ENCODE peak calls at places on chromosome 1, in six cellular contexts. One of them, this sample, is unnamed. For H3K9me3 and H3K4me1, the result is how much of the 10 kb centered on the place peaks cover.

GRCh38 chr1:230827081-230827681 is 41.1 kb downstream of the C1orf198 start:
- DNase-seq in heart left ventricle: peak
- DNase-seq in tibial artery: peak
- DNase-seq in gastrocnemius medialis: no peak
- DNase-seq in pancreas: no peak
- DNase-seq in fibroblast of lung: peak
- DNase-seq in this sample: no peak

GRCh38 chr1:59487335-59488031 is 190.6 kb downstream of the FGGY start:
- DNase-seq in heart left ventricle: no peak
- DNase-seq in tibial artery: no peak
- DNase-seq in gastrocnemius medialis: no peak
- DNase-seq in pancreas: no peak
- DNase-seq in fibroblast of lung: no peak
- DNase-seq in this sample: no peak

GRCh38 chr1:179121159-179121938 is 39.5 kb downstream of the TOR3A start:
- DNase-seq in heart left ventricle: no peak
- DNase-seq in tibial artery: no peak
- DNase-seq in gastrocnemius medialis: no peak
- DNase-seq in pancreas: no peak
- DNase-seq in fibroblast of lung: peak
- DNase-seq in this sample: no peak

GRCh38 chr1:48644950-48645605 is 131.6 kb downstream of the BEND5 start:
- DNase-seq in heart left ventricle: no peak
- DNase-seq in tibial artery: no peak
- DNase-seq in gastrocnemius medialis: no peak
- DNase-seq in pancreas: no peak
- DNase-seq in fibroblast of lung: no peak
- DNase-seq in this sample: no peak

GRCh38 chr1:159936284-159936904 is 9.0 kb downstream of the IGSF9 start:
- DNase-seq in heart left ventricle: peak
- DNase-seq in tibial artery: no peak
- DNase-seq in gastrocnemius medialis: no peak
- DNase-seq in pancreas: peak
- DNase-seq in fibroblast of lung: peak
- DNase-seq in this sample: peak

GRCh38 chr1:116228501-116228900 is 117.3 kb downstream of the MAB21L3 start:
- DNase-seq in heart left ventricle: no peak
- DNase-seq in tibial artery: no peak
- DNase-seq in gastrocnemius medialis: no peak
- DNase-seq in pancreas: no peak
- DNase-seq in fibroblast of lung: no peak
- DNase-seq in this sample: no peak

GRCh38 chr1:39127513-39127912 is 77.0 kb upstream of the MACF1 start:
- DNase-seq in heart left ventricle: no peak
- DNase-seq in tibial artery: peak
- DNase-seq in gastrocnemius medialis: no peak
- DNase-seq in pancreas: no peak
- DNase-seq in fibroblast of lung: peak
- DNase-seq in this sample: no peak

GRCh38 chr1:85894651-85895050 is 186.4 kb upstream of the ZNHIT6 start:
- DNase-seq in heart left ventricle: peak
- DNase-seq in tibial artery: no peak
- DNase-seq in gastrocnemius medialis: no peak
- DNase-seq in pancreas: no peak
- DNase-seq in fibroblast of lung: peak
- DNase-seq in this sample: no peak

GRCh38 chr1:35377553-35377952 is 109.0 kb downstream of the ZMYM4 start:
- DNase-seq in heart left ventricle: no peak
- DNase-seq in tibial artery: no peak
- DNase-seq in gastrocnemius medialis: no peak
- DNase-seq in pancreas: no peak
- DNase-seq in fibroblast of lung: peak
- DNase-seq in this sample: no peak

DNA sequence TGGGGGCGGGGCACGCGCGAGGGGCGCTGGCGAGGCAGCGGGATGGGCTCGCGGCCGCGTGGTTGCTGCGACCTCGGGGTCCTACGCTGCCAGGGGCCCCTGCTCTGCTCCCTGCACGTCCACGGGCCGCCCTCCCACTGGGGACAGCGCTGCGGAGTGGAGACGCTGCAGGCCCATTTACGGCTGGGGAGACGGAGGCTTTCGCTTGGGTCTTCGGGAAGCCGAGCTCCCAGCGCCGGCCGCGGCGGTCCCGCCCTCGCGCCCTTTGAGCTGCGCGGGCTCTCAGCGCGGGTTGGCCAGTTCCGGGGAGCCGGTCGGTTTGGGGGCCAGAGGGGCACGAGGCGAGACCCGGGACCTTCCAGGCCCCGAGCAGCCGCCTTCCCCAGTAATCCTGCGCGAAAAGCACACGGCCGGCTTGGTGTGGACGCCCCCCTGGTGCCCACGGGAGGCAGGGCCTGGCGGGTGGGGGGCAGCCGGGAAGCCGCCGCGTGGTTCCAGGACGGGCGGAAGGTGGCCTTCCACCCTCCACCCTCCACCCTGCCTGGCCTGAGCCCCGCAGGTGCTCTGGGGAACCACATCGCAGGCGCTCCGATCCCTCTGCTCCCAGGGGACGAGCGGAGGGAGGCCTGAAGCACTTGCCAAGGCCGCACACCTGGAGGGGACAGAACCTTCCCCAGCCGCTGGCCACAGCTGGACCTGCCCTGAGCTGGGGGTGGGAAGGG is 570 bp upstream of the PEX10 start:
- DNase-seq in heart left ventricle: no peak
- DNase-seq in tibial artery: no peak
- DNase-seq in gastrocnemius medialis: no peak
- DNase-seq in pancreas: peak
- DNase-seq in fibroblast of lung: no peak
- DNase-seq in this sample: peak
- H3K9me3 ChIP-seq in heart left ventricle: under half
- H3K9me3 ChIP-seq in tibial artery: under half
- H3K9me3 ChIP-seq in gastrocnemius medialis: under half
- H3K9me3 ChIP-seq in pancreas: under half
- H3K9me3 ChIP-seq in fibroblast of lung: under half
- H3K9me3 ChIP-seq in this sample: under half

DNA sequence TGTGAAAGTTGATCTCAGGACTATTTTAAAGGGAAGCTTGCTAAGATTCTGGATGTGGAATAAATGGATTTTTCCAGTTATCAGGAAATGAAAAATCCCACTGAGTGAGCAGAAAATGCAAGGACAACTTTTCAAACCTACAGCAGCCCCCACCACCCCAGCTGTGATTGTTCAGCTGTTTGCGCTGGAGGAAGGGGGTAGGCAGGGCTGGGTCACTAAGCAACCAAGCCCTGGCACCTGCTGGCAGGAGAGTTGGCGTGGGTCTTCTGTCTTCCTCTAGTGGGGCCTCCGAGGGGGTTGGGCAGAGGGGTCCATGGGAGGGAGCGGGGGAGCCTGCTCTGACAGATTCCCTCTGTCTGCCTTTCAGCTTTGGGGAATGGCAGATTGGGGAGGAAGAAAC is 45.3 kb downstream of the EIF2D start:
- DNase-seq in heart left ventricle: no peak
- DNase-seq in tibial artery: no peak
- DNase-seq in gastrocnemius medialis: no peak
- DNase-seq in pancreas: no peak
- DNase-seq in fibroblast of lung: no peak
- DNase-seq in this sample: no peak
- H3K4me1 ChIP-seq in heart left ventricle: under half
- H3K4me1 ChIP-seq in tibial artery: under half
- H3K4me1 ChIP-seq in gastrocnemius medialis: under half
- H3K4me1 ChIP-seq in pancreas: under half
- H3K4me1 ChIP-seq in fibroblast of lung: under half
- H3K4me1 ChIP-seq in this sample: under half

GRCh38 chr1:31300193-31300592 is 3.4 kb downstream of the ZCCHC17 start:
- DNase-seq in heart left ventricle: no peak
- DNase-seq in tibial artery: no peak
- DNase-seq in gastrocnemius medialis: no peak
- DNase-seq in pancreas: no peak
- DNase-seq in fibroblast of lung: no peak
- DNase-seq in this sample: no peak

GRCh38 chr1:31295874-31296485 is 608 bp downstream of the SNRNP40 start:
- DNase-seq in heart left ventricle: no peak
- DNase-seq in tibial artery: no peak
- DNase-seq in gastrocnemius medialis: no peak
- DNase-seq in pancreas: no peak
- DNase-seq in fibroblast of lung: no peak
- DNase-seq in this sample: no peak

GRCh38 chr1:31299365-31299764 is 2.5 kb downstream of the ZCCHC17 start:
- DNase-seq in heart left ventricle: no peak
- DNase-seq in tibial artery: no peak
- DNase-seq in gastrocnemius medialis: no peak
- DNase-seq in pancreas: no peak
- DNase-seq in fibroblast of lung: peak
- DNase-seq in this sample: no peak

GRCh38 chr1:31297273-31298247 is 728 bp downstream of the ZCCHC17 start:
- DNase-seq in heart left ventricle: no peak
- DNase-seq in tibial artery: no peak
- DNase-seq in gastrocnemius medialis: no peak
- DNase-seq in pancreas: no peak
- DNase-seq in fibroblast of lung: peak
- DNase-seq in this sample: no peak

GRCh38 chr1:31296486-31297272 is at the start of the genes SNRNP40 and ZCCHC17:
- DNase-seq in heart left ventricle: peak
- DNase-seq in tibial artery: peak
- DNase-seq in gastrocnemius medialis: peak
- DNase-seq in pancreas: peak
- DNase-seq in fibroblast of lung: peak
- DNase-seq in this sample: peak
- H3K27ac ChIP-seq in heart left ventricle: peak
- H3K27ac ChIP-seq in tibial artery: peak
- H3K27ac ChIP-seq in gastrocnemius medialis: peak
- H3K27ac ChIP-seq in pancreas: peak
- H3K27ac ChIP-seq in fibroblast of lung: peak
- H3K27ac ChIP-seq in this sample: peak

GRCh38 chr1:185585770-185586169 is 148.4 kb upstream of the HMCN1 start:
- DNase-seq in heart left ventricle: no peak
- DNase-seq in tibial artery: no peak
- DNase-seq in gastrocnemius medialis: no peak
- DNase-seq in pancreas: no peak
- DNase-seq in fibroblast of lung: no peak
- DNase-seq in this sample: no peak
- H3K9me3 ChIP-seq in heart left ventricle: under half
- H3K9me3 ChIP-seq in tibial artery: under half
- H3K9me3 ChIP-seq in gastrocnemius medialis: under half
- H3K9me3 ChIP-seq in pancreas: under half
- H3K9me3 ChIP-seq in fibroblast of lung: under half
- H3K9me3 ChIP-seq in this sample: under half

DNA sequence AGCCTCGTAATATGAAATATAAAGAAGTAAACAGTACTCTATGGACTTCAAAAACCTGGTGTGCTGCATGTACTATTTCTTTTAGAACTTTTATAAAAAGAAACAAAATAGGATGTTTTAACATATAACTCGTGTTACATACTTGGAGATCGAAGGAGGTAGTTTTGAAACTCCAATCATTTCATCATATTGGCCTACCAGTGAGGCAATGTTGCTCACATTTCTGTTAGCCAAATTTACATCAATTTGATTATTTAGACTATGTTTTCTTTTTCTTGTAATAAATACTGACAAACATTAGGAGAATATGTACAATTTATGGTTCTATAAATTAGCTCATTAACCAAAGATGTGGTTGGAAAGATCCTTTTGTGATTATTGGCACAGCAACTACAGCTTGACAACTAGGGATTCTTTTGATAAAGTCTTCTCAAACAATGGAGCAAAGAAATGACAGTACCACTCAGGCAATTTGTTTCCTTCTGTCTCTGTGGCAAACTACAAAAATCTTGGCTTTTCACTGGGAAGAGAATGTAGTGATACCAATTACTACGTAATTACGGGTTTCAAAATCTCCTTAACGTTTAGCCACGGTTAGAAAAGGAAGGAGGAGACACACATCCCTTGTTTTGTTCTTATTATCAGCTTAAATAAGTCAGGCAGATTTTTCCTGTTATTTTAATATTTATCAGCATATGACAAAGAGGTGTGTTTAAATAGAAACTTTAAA is 266.6 kb upstream of the SGIP1 start:
- DNase-seq in heart left ventricle: no peak
- DNase-seq in tibial artery: no peak
- DNase-seq in gastrocnemius medialis: no peak
- DNase-seq in pancreas: no peak
- DNase-seq in fibroblast of lung: peak
- DNase-seq in this sample: no peak
- H3K4me1 ChIP-seq in heart left ventricle: under half
- H3K4me1 ChIP-seq in tibial artery: half or more
- H3K4me1 ChIP-seq in gastrocnemius medialis: half or more
- H3K4me1 ChIP-seq in pancreas: under half
- H3K4me1 ChIP-seq in fibroblast of lung: under half
- H3K4me1 ChIP-seq in this sample: under half

DNA sequence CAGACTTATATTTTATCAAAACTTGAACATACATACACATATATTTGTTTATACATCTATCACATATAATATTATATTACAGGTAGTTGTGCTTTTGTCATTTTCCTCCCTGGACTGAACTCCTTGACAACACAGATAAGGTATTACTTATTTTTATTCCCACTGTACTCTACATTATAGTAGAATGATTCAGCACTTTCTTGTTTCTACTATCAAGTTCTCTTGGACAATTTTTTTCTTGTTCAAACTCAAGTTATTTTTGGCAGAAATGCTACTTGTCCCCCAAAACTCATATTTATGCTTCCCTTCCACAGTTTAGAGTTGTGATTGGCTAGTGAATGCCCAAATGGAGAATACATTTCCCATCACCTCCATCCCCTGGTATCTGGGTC is 10.8 kb upstream of the PTPRC start:
- DNase-seq in heart left ventricle: no peak
- DNase-seq in tibial artery: no peak
- DNase-seq in gastrocnemius medialis: no peak
- DNase-seq in pancreas: no peak
- DNase-seq in fibroblast of lung: peak
- DNase-seq in this sample: no peak
- H3K27ac ChIP-seq in heart left ventricle: no peak
- H3K27ac ChIP-seq in tibial artery: no peak
- H3K27ac ChIP-seq in gastrocnemius medialis: no peak
- H3K27ac ChIP-seq in pancreas: no peak
- H3K27ac ChIP-seq in fibroblast of lung: no peak
- H3K27ac ChIP-seq in this sample: no peak

GRCh38 chr1:4086921-4087320 is 186.8 kb upstream of the C1orf174 start:
- DNase-seq in heart left ventricle: no peak
- DNase-seq in tibial artery: peak
- DNase-seq in gastrocnemius medialis: no peak
- DNase-seq in pancreas: no peak
- DNase-seq in fibroblast of lung: no peak
- DNase-seq in this sample: no peak

GRCh38 chr1:4087530-4088420 is 187.7 kb upstream of the C1orf174 start:
- DNase-seq in heart left ventricle: no peak
- DNase-seq in tibial artery: peak
- DNase-seq in gastrocnemius medialis: no peak
- DNase-seq in pancreas: no peak
- DNase-seq in fibroblast of lung: no peak
- DNase-seq in this sample: no peak

GRCh38 chr1:4084446-4084845 is 184.4 kb upstream of the C1orf174 start:
- DNase-seq in heart left ventricle: no peak
- DNase-seq in tibial artery: no peak
- DNase-seq in gastrocnemius medialis: no peak
- DNase-seq in pancreas: no peak
- DNase-seq in fibroblast of lung: no peak
- DNase-seq in this sample: no peak

GRCh38 chr1:4084896-4085295 is 184.8 kb upstream of the C1orf174 start:
- DNase-seq in heart left ventricle: no peak
- DNase-seq in tibial artery: peak
- DNase-seq in gastrocnemius medialis: no peak
- DNase-seq in pancreas: no peak
- DNase-seq in fibroblast of lung: no peak
- DNase-seq in this sample: no peak

GRCh38 chr1:4086085-4086850 is 186.2 kb upstream of the C1orf174 start:
- DNase-seq in heart left ventricle: no peak
- DNase-seq in tibial artery: peak
- DNase-seq in gastrocnemius medialis: no peak
- DNase-seq in pancreas: no peak
- DNase-seq in fibroblast of lung: no peak
- DNase-seq in this sample: no peak
- H3K9me3 ChIP-seq in heart left ventricle: under half
- H3K9me3 ChIP-seq in tibial artery: under half
- H3K9me3 ChIP-seq in gastrocnemius medialis: under half
- H3K9me3 ChIP-seq in pancreas: under half
- H3K9me3 ChIP-seq in fibroblast of lung: under half
- H3K9me3 ChIP-seq in this sample: under half

This sample was measured in left lung.